ENCODE peak calls at places on chromosomes 2 and 18, in six cellular contexts. One of them, this sample, is unnamed.

GRCh38 chr2:30354621-30355020 is 92.4 kb upstream of the LCLAT1 start:
- DNase-seq in IMR-90: peak
- DNase-seq in H1: no peak
- DNase-seq in trophoblast cell: no peak
- DNase-seq in neuronal stem cell: no peak
- DNase-seq in H9: no peak
- DNase-seq in this sample: no peak

GRCh38 chr2:3104261-3104660 is 273.4 kb downstream of the EIPR1 start:
- DNase-seq in trophoblast cell: no peak
- DNase-seq in neuronal stem cell: no peak
- DNase-seq in IMR-90: no peak
- DNase-seq in H1: no peak
- DNase-seq in H9: no peak
- DNase-seq in this sample: no peak

GRCh38 chr18:49238433-49239042 is 221.9 kb downstream of the DYM start:
- DNase-seq in neuronal stem cell: peak
- DNase-seq in H1: no peak
- DNase-seq in trophoblast cell: no peak
- DNase-seq in H9: no peak
- DNase-seq in IMR-90: peak
- DNase-seq in this sample: peak

GRCh38 chr2:71072492-71072891 is 4.0 kb downstream of the NAGK start:
- DNase-seq in trophoblast cell: no peak
- DNase-seq in H1: no peak
- DNase-seq in IMR-90: no peak
- DNase-seq in H9: no peak
- DNase-seq in neuronal stem cell: no peak
- DNase-seq in this sample: no peak

GRCh38 chr2:573025-573424 is 104.2 kb downstream of the TMEM18 start:
- DNase-seq in trophoblast cell: no peak
- DNase-seq in H9: no peak
- DNase-seq in H1: no peak
- DNase-seq in IMR-90: no peak
- DNase-seq in neuronal stem cell: no peak
- DNase-seq in this sample: no peak

GRCh38 chr18:77067315-77068061 is 65.1 kb downstream of the MBP start:
- DNase-seq in H9: no peak
- DNase-seq in H1: no peak
- DNase-seq in IMR-90: peak
- DNase-seq in neuronal stem cell: no peak
- DNase-seq in trophoblast cell: peak
- DNase-seq in this sample: peak

GRCh38 chr18:48314694-48315093 is 94.5 kb downstream of the ZBTB7C start:
- DNase-seq in H1: no peak
- DNase-seq in neuronal stem cell: peak
- DNase-seq in IMR-90: no peak
- DNase-seq in trophoblast cell: no peak
- DNase-seq in H9: peak
- DNase-seq in this sample: no peak

GRCh38 chr2:136347976-136348375 is 230.0 kb upstream of the CXCR4 start:
- DNase-seq in H1: peak
- DNase-seq in trophoblast cell: no peak
- DNase-seq in H9: no peak
- DNase-seq in IMR-90: no peak
- DNase-seq in neuronal stem cell: no peak
- DNase-seq in this sample: no peak

GRCh38 chr2:10477443-10478297 is 29.5 kb upstream of the ODC1 start:
- DNase-seq in H1: no peak
- DNase-seq in H9: no peak
- DNase-seq in IMR-90: no peak
- DNase-seq in neuronal stem cell: no peak
- DNase-seq in trophoblast cell: no peak
- DNase-seq in this sample: no peak
- H4K91ac ChIP-seq in H1: no peak
- H4K91ac ChIP-seq in H9: no peak
- H4K91ac ChIP-seq in IMR-90: no peak
- H4K91ac ChIP-seq in neuronal stem cell: no peak
- H4K91ac ChIP-seq in trophoblast cell: no peak
- H4K91ac ChIP-seq in this sample: no peak

DNA sequence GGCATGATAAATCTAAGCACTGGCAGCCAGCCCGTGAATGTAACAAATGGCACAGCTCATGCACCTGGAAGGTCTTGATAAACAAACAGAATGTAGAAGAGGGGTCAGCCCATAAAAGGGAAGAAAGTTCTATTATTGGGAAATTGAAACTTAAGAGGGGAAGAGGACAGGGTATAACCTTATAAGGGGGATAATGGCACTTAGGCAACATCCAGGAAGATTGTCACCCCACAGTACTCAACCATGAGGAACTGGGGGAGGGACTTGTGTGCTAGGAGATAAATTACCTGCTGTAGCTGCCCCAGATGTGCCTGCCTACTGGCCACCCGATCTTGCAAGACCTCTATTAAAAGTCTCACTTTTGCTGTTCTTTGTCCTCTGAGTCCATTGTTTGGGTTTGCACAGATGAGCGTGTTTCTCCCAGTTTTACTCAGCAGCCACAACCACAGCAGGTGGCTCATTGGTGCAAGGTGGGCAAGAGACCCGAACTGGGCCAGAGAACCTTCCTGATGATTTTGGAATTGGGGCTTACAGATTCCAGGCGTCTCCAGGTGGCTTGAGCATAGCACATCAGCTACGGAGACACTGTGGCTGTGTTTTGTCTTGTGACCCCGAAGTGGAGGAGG is 79.0 kb upstream of the TAF1B start:
- DNase-seq in trophoblast cell: no peak
- DNase-seq in H1: no peak
- DNase-seq in IMR-90: no peak
- DNase-seq in neuronal stem cell: no peak
- DNase-seq in H9: no peak
- DNase-seq in this sample: no peak
- H4K91ac ChIP-seq in trophoblast cell: no peak
- H4K91ac ChIP-seq in H1: no peak
- H4K91ac ChIP-seq in IMR-90: no peak
- H4K91ac ChIP-seq in neuronal stem cell: no peak
- H4K91ac ChIP-seq in H9: no peak
- H4K91ac ChIP-seq in this sample: no peak

DNA sequence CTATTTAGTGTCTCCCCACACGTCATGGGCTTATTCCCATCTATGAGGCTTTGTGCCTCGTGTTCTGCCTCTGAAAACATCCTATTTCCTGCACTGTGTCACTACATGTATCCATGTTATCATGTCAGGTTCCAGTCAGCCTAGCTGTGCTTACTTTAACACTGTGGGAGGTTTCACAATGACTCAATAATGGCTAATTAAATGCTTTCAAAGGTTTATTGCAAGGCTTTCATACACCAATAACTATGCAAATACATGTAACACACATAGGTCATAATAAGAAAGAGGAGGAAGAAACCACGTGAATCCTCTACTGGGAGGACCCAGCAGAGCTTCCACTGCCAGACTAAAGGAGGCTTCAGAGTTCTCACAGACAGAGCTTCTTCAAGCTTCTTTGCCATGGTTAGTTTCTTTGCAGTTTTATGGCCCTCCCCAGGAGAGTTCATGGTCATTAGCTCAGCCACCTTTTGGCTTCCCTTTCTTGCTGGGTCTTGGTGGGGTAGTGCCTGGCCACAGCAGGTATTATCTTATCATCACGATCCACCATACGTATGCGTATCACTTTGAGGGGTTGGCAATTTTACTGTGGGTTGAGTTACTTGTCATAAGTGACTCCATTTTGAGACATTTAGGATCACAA is 5.1 kb upstream of the COLEC12 start:
- DNase-seq in IMR-90: no peak
- DNase-seq in H9: no peak
- DNase-seq in trophoblast cell: no peak
- DNase-seq in neuronal stem cell: no peak
- DNase-seq in H1: no peak
- DNase-seq in this sample: no peak
- H4K91ac ChIP-seq in IMR-90: no peak
- H4K91ac ChIP-seq in H9: no peak
- H4K91ac ChIP-seq in trophoblast cell: no peak
- H4K91ac ChIP-seq in neuronal stem cell: no peak
- H4K91ac ChIP-seq in H1: no peak
- H4K91ac ChIP-seq in this sample: no peak

GRCh38 chr2:217060516-217060915 is 200.7 kb upstream of the TNP1 start:
- DNase-seq in neuronal stem cell: no peak
- DNase-seq in H9: no peak
- DNase-seq in IMR-90: no peak
- DNase-seq in trophoblast cell: no peak
- DNase-seq in H1: no peak
- DNase-seq in this sample: no peak

GRCh38 chr2:217054791-217055190 is 194.9 kb upstream of the TNP1 start:
- DNase-seq in H9: no peak
- DNase-seq in neuronal stem cell: no peak
- DNase-seq in trophoblast cell: no peak
- DNase-seq in IMR-90: no peak
- DNase-seq in H1: no peak
- DNase-seq in this sample: no peak

GRCh38 chr2:217058791-217059755 is 199.2 kb upstream of the TNP1 start:
- DNase-seq in trophoblast cell: no peak
- DNase-seq in IMR-90: no peak
- DNase-seq in H9: no peak
- DNase-seq in H1: no peak
- DNase-seq in neuronal stem cell: no peak
- DNase-seq in this sample: no peak

GRCh38 chr2:217055624-217056023 is 195.8 kb upstream of the TNP1 start:
- DNase-seq in H1: no peak
- DNase-seq in neuronal stem cell: no peak
- DNase-seq in trophoblast cell: no peak
- DNase-seq in IMR-90: no peak
- DNase-seq in H9: no peak
- DNase-seq in this sample: no peak

GRCh38 chr2:217057773-217058172 is 197.9 kb upstream of the TNP1 start:
- DNase-seq in H9: no peak
- DNase-seq in trophoblast cell: no peak
- DNase-seq in neuronal stem cell: no peak
- DNase-seq in IMR-90: no peak
- DNase-seq in H1: no peak
- DNase-seq in this sample: no peak
- H4K91ac ChIP-seq in H9: no peak
- H4K91ac ChIP-seq in trophoblast cell: no peak
- H4K91ac ChIP-seq in neuronal stem cell: no peak
- H4K91ac ChIP-seq in IMR-90: no peak
- H4K91ac ChIP-seq in H1: no peak
- H4K91ac ChIP-seq in this sample: no peak

DNA sequence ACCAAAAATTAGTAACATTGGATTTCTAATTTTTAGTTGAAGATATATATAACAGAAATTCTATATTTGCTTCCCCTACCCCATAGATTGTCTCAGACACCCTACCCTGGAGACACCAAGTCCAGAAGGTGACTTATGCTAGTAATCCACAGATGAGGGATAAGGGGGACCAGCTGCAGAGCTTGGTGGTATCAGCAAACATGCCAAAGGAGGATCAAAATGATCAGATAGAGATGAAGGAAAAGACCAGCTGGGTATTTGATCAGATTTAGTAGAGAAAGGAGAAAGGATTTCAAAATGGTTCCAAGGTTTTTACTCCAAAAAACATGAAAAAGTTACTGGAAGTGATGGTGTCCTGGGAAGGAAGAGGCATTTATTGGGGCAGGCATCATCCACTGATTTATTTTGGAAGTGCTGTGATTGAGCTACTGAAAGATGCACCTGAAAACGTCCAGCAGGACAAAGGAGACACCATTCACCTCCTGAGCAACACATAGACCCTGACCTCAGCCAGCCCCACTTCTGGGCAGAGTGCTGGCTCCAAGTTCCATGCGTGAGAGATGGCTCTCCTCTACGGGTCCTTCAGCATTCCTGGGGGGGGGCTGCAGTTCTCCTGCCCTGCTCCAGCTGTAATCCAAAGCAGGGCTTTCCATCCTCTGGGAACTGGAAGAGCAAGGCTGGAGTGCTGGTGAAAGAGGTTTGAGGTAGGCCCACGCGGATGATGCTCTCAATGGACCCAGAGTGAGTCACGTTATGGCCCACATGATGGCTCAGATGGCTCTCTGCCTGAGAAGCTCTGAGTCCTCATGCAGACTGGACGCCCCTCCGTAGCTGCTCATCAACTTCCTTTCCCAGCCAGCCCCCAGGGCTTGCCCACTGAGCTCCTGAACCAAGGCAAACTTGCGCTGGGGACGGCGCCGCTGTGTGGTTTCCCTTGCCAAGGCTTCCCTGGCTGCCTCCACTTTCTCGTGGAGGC is 3.7 kb upstream of the LRRFIP1 start:
- DNase-seq in neuronal stem cell: no peak
- DNase-seq in H9: peak
- DNase-seq in H1: no peak
- DNase-seq in trophoblast cell: no peak
- DNase-seq in IMR-90: peak
- DNase-seq in this sample: no peak
- H4K91ac ChIP-seq in neuronal stem cell: no peak
- H4K91ac ChIP-seq in H9: no peak
- H4K91ac ChIP-seq in H1: no peak
- H4K91ac ChIP-seq in trophoblast cell: no peak
- H4K91ac ChIP-seq in IMR-90: no peak
- H4K91ac ChIP-seq in this sample: peak

GRCh38 chr18:63057707-63058106 is 261.9 kb downstream of the BCL2 start:
- DNase-seq in trophoblast cell: no peak
- DNase-seq in neuronal stem cell: no peak
- DNase-seq in IMR-90: no peak
- DNase-seq in H9: no peak
- DNase-seq in H1: no peak
- DNase-seq in this sample: no peak
- H4K91ac ChIP-seq in trophoblast cell: no peak
- H4K91ac ChIP-seq in neuronal stem cell: no peak
- H4K91ac ChIP-seq in IMR-90: no peak
- H4K91ac ChIP-seq in H9: no peak
- H4K91ac ChIP-seq in H1: no peak
- H4K91ac ChIP-seq in this sample: no peak

DNA sequence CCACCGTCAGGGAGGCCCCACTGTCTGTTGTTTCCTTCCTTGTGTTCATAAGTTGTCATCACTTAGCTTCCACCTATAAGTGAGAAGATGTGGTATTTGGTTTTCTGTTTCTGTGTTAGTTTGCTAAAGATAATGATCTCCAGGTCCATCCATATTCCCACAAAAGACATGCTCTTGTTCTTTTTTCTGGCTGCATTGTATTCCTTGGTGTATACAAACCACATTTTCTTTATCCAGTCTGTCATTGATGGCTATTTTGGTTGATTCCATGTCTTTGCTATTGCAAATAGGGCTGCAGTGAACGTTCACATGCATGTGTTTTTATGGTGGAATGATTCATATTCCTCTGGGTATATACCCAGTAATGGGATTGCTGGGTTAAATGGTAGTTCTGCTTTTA is 156.7 kb upstream of the NOSTRIN start:
- DNase-seq in H1: no peak
- DNase-seq in trophoblast cell: no peak
- DNase-seq in IMR-90: no peak
- DNase-seq in neuronal stem cell: no peak
- DNase-seq in H9: no peak
- DNase-seq in this sample: no peak
- H4K91ac ChIP-seq in H1: no peak
- H4K91ac ChIP-seq in trophoblast cell: no peak
- H4K91ac ChIP-seq in IMR-90: no peak
- H4K91ac ChIP-seq in neuronal stem cell: no peak
- H4K91ac ChIP-seq in H9: no peak
- H4K91ac ChIP-seq in this sample: no peak

GRCh38 chr2:100114011-100114433 is 28.4 kb downstream of the AFF3 start:
- DNase-seq in trophoblast cell: no peak
- DNase-seq in H9: no peak
- DNase-seq in IMR-90: no peak
- DNase-seq in neuronal stem cell: no peak
- DNase-seq in H1: no peak
- DNase-seq in this sample: no peak
- H4K91ac ChIP-seq in trophoblast cell: no peak
- H4K91ac ChIP-seq in H9: no peak
- H4K91ac ChIP-seq in IMR-90: no peak
- H4K91ac ChIP-seq in neuronal stem cell: no peak
- H4K91ac ChIP-seq in H1: no peak
- H4K91ac ChIP-seq in this sample: no peak